ENCODE peak calls at places on chromosomes 12 and 14, in eight cellular contexts. X, C, Q, J, N, S, L and W are unnamed samples.

GRCh38 chr12:46617167-46617566 is 208.6 kb downstream of the SLC38A4 start:
- DNase-seq in C (no peak), J (no peak), X (no peak), Q (no peak), L (no peak), N (peak; percentile 44), S (peak; percentile 32), W (peak; percentile 79)

GRCh38 chr12:63668028-63668799 is at the start of gene DPY19L2:
- DNase-seq in L (peak; percentile 83), J (peak; percentile 17), Q (peak; percentile 36), X (peak; percentile 89), N (peak; percentile 81), C (no peak), S (peak; percentile 90), W (peak; percentile 86)

GRCh38 chr12:92340003-92340402 is 194.4 kb upstream of the BTG1 start:
- DNase-seq in X (no peak), L (no peak), J (no peak), Q (no peak), N (no peak), C (no peak), S (no peak), W (no peak)

GRCh38 chr14:33679461-33680225 is 271.2 kb downstream of the EGLN3 start:
- DNase-seq in L (no peak), X (no peak), S (no peak), Q (no peak), N (no peak), J (no peak), C (no peak), W (no peak)

GRCh38 chr12:12017798-12018197 is 52.9 kb upstream of the BCL2L14 start:
- DNase-seq in Q (no peak), C (no peak), X (no peak), S (no peak), L (no peak), J (no peak), N (no peak), W (no peak)

GRCh38 chr14:104821229-104821945 is 20.5 kb downstream of the ZBTB42 start:
- DNase-seq in L (peak; percentile 75), J (no peak), C (no peak), X (no peak), S (no peak), Q (no peak), N (no peak), W (no peak)

GRCh38 chr12:131910302-131911110 is 16.1 kb downstream of the ULK1 start:
- DNase-seq in N (no peak), J (no peak), L (no peak), S (no peak), Q (no peak), X (no peak), C (no peak), W (no peak)

GRCh38 chr14:59356783-59357182 is 108.4 kb downstream of the GPR135 start:
- DNase-seq in J (peak; percentile 67), S (no peak), X (no peak), L (no peak), N (no peak), Q (no peak), C (no peak), W (no peak)

GRCh38 chr14:32507029-32507984 is 178.2 kb downstream of the AKAP6 start:
- DNase-seq in C (no peak), S (no peak), J (no peak), X (no peak), Q (no peak), L (no peak), N (no peak), W (no peak)

GRCh38 chr12:26614217-26614616 is 218.8 kb downstream of the ITPR2 start:
- DNase-seq in Q (no peak), N (peak; percentile 10), X (no peak), J (no peak), S (peak; percentile 47), L (no peak), C (no peak), W (no peak)

GRCh38 chr12:57091633-57092528 is 3.0 kb downstream of the NAB2 start:
- DNase-seq in S (no peak), X (no peak), L (no peak), C (no peak), J (no peak), Q (no peak), N (no peak), W (no peak)

GRCh38 chr14:75273272-75274044 is 5.2 kb upstream of the FOS start:
- DNase-seq in J (no peak), L (peak; percentile 36), X (no peak), Q (no peak), S (peak; percentile 43), N (no peak), C (no peak), W (peak; percentile 86)

GRCh38 chr12:7205091-7205490 is 15.6 kb downstream of the PEX5 start:
- DNase-seq in N (no peak), X (no peak), L (no peak), J (no peak), S (no peak), Q (no peak), C (no peak), W (no peak)

GRCh38 chr14:87483651-87484260 is 509.2 kb downstream of the GALC start:
- DNase-seq in L (no peak), N (peak; percentile 4), Q (no peak), X (no peak), J (no peak), S (no peak), C (no peak), W (no peak)

GRCh38 chr12:97921957-97922722 is 459.5 kb downstream of the RMST start:
- DNase-seq in L (no peak), Q (no peak), N (peak; percentile 23), S (no peak), X (no peak), C (no peak), J (no peak), W (no peak)

GRCh38 chr12:52141875-52142274 is 49.9 kb downstream of the KRT80 start:
- DNase-seq in C (no peak), J (no peak), S (no peak), L (no peak), N (no peak), Q (no peak), X (peak; percentile 50), W (no peak)

GRCh38 chr12:52142431-52142830 is 49.4 kb downstream of the KRT80 start:
- DNase-seq in S (no peak), X (peak; percentile 17), J (no peak), C (no peak), L (no peak), N (no peak), Q (no peak), W (no peak)

GRCh38 chr12:52139579-52140062 is 52.2 kb downstream of the KRT80 start:
- DNase-seq in L (peak; percentile 64), X (peak; percentile 51), S (no peak), N (peak; percentile 62), Q (no peak), J (no peak), C (no peak), W (no peak)

GRCh38 chr12:52139147-52139546 is 52.7 kb downstream of the KRT80 start:
- DNase-seq in C (no peak), S (no peak), J (no peak), Q (no peak), X (no peak), L (no peak), N (no peak), W (no peak)

GRCh38 chr12:52141306-52141705 is 50.5 kb downstream of the KRT80 start:
- DNase-seq in C (no peak), J (no peak), N (no peak), X (no peak), S (no peak), Q (no peak), L (no peak), W (no peak)
- TF ChIP-seq CTCF in C (no peak), J (no peak), N (no peak), X (no peak), S (no peak), Q (no peak), L (no peak), W (no peak)

GRCh38 chr12:13586361-13586760 is 389.8 kb downstream of the EMP1 start:
- DNase-seq in S (no peak), X (no peak), Q (no peak), N (no peak), C (no peak), J (no peak), L (no peak), W (no peak)
- H3K4me3 ChIP-seq in S (no peak overlapping the region), X (no peak overlapping the region), Q (no peak overlapping the region), N (no peak overlapping the region), C (no peak overlapping the region), J (no peak overlapping the region), L (no peak overlapping the region), W (no peak overlapping the region)

GRCh38 chr14:91323671-91324605 is 79.4 kb upstream of the GPR68 start:
- DNase-seq in N (peak; percentile 88), X (peak; percentile 92), C (peak; percentile 55), S (peak; percentile 88), J (peak; percentile 94), L (peak; percentile 97), Q (peak; percentile 86), W (peak; percentile 98)
- TF ChIP-seq POLR2A in N (no peak), X (no peak), C (no peak), S (no peak), J (peak; percentile 12), L (no peak), Q (no peak), W (no peak)

GRCh38 chr12:19836056-19836455 is 396.8 kb downstream of the AEBP2 start:
- DNase-seq in J (no peak), Q (no peak), X (no peak), S (no peak), L (no peak), N (no peak), C (no peak), W (no peak)

GRCh38 chr12:19836456-19836855 is 397.2 kb downstream of the AEBP2 start:
- DNase-seq in J (no peak), S (no peak), C (no peak), Q (no peak), N (no peak), X (no peak), L (peak; percentile 58), W (no peak)

GRCh38 chr12:19834596-19834995 is 395.3 kb downstream of the AEBP2 start:
- DNase-seq in C (no peak), Q (no peak), J (no peak), L (no peak), N (no peak), X (no peak), S (no peak), W (no peak)

GRCh38 chr12:19830461-19830860 is 391.2 kb downstream of the AEBP2 start:
- DNase-seq in X (no peak), J (no peak), N (no peak), S (no peak), C (no peak), Q (no peak), L (no peak), W (no peak)

DNA sequence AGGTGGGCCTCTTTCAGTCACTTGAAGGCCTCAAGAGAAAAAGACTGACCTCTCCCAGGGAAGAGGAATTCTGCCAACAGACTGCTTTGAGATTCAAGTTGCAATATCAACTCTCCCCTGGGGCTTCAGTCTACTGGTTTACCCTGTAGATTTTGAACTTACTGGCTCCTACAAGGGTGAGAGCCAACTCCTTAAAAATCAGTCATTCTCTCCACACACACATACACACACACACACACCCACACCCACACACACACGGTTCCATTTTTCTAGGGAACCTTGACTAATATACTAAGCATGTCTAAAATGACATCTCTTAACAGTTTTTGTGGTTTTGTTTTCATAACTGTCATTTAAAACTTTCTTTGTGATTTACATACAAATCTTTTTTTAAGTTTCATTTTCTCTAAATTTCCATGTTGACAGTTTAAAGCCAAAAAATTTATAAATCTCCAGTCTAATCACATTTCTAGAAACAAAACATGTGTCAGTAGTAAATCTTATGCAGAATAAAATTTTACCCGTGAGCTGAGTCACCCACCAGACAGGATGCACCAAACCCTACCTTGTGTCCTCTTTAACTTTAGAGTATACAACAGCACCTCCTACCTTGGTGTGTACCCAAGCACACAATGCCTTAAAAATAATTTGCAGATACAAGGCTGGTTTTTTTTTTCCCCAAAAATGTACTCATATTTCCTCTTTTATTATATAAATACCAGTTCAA is 394.6 kb downstream of the AEBP2 start:
- DNase-seq in S (no peak), Q (no peak), C (no peak), X (no peak), N (no peak), J (no peak), L (no peak), W (no peak)
- TF ChIP-seq CTCF in S (no peak), Q (no peak), C (no peak), X (no peak), N (no peak), J (no peak), L (no peak), W (no peak)